ENCODE peak calls at places on chromosomes 2 and 18, in nine cellular contexts. Q, B, D, A, G, M, E, L and P are unnamed samples.

GRCh38 chr18:35949903-35950627 is 22.4 kb upstream of the RMP24 start:
- DNase-seq in Q (peak), B (peak), D (peak), A (peak), G (peak), M (peak), E (peak), L (peak), P (peak)

GRCh38 chr18:48988508-48989303 is 37.9 kb upstream of the SMAD7 start:
- DNase-seq in Q (no peak), B (no peak), D (no peak), A (no peak), G (no peak), M (no peak), E (peak), L (no peak), P (no peak)

GRCh38 chr2:236343400-236344161 is 79.4 kb upstream of the ASB18 start:
- DNase-seq in Q (peak), B (peak), D (peak), A (peak), G (peak), M (no peak), E (no peak), L (peak), P (no peak)

GRCh38 chr2:199940373-199940772 is 14.9 kb downstream of the TYW5 start:
- DNase-seq in Q (peak), B (no peak), D (no peak), A (peak), G (no peak), M (no peak), E (no peak), L (no peak), P (no peak)

GRCh38 chr18:58520964-58521363 is 107.9 kb downstream of the ALPK2 start:
- DNase-seq in Q (no peak), B (no peak), D (peak), A (peak), G (no peak), M (no peak), E (no peak), L (no peak), P (no peak)

GRCh38 chr18:67232991-67233390 is 283.5 kb downstream of the DSEL start:
- DNase-seq in Q (no peak), B (no peak), D (no peak), A (no peak), G (no peak), M (no peak), E (no peak), L (no peak), P (no peak)

GRCh38 chr2:115603285-115603684 is 1160.8 kb downstream of the DPP10 start:
- DNase-seq in Q (no peak), B (no peak), D (no peak), A (no peak), G (no peak), M (no peak), E (no peak), L (no peak), P (no peak)

GRCh38 chr2:32647180-32647651 is 19.4 kb downstream of the TTC27 start:
- DNase-seq in Q (no peak), B (no peak), D (no peak), A (no peak), G (no peak), M (no peak), E (no peak), L (no peak), P (no peak)

GRCh38 chr2:78077637-78078036 is 555.5 kb upstream of the LRRTM4 start:
- DNase-seq in Q (peak), B (no peak), D (no peak), A (no peak), G (no peak), M (no peak), E (no peak), L (no peak), P (no peak)

GRCh38 chr2:393711-394696 is 106.1 kb upstream of the ALKAL2 start:
- DNase-seq in Q (no peak), B (no peak), D (peak), A (peak), G (peak), M (peak), E (no peak), L (peak), P (no peak)

GRCh38 chr2:84880645-84881521 is at the start of gene TRABD2A:
- DNase-seq in Q (no peak), B (peak), D (no peak), A (no peak), G (peak), M (no peak), E (peak), L (no peak), P (peak)

GRCh38 chr18:12686100-12686499 is 16.4 kb downstream of the CEP76 start:
- DNase-seq in Q (no peak), B (no peak), D (no peak), A (peak), G (no peak), M (no peak), E (no peak), L (no peak), P (no peak)

GRCh38 chr18:34544930-34545329 is 165.2 kb upstream of the DTNA start:
- DNase-seq in Q (no peak), B (no peak), D (no peak), A (no peak), G (no peak), M (no peak), E (no peak), L (no peak), P (no peak)

GRCh38 chr2:11678306-11678960 is 8.4 kb upstream of the NTSR2 start:
- DNase-seq in Q (no peak), B (peak), D (no peak), A (no peak), G (no peak), M (no peak), E (no peak), L (no peak), P (no peak)

GRCh38 chr2:128949360-128949759 is 630.7 kb upstream of the HS6ST1 start:
- DNase-seq in Q (no peak), B (no peak), D (no peak), A (peak), G (no peak), M (no peak), E (no peak), L (no peak), P (no peak)

GRCh38 chr2:160194351-160194750 is 5.7 kb downstream of the ITGB6 start:
- DNase-seq in Q (no peak), B (no peak), D (no peak), A (peak), G (no peak), M (no peak), E (no peak), L (no peak), P (no peak)

GRCh38 chr18:14945286-14945685 is 197.3 kb downstream of the ANKRD30B start:
- DNase-seq in Q (no peak), B (no peak), D (no peak), A (no peak), G (no peak), M (no peak), E (no peak), L (no peak), P (no peak)

GRCh38 chr2:178266445-178266844 is 72.1 kb downstream of the OSBPL6 start:
- DNase-seq in Q (no peak), B (no peak), D (no peak), A (no peak), G (no peak), M (no peak), E (no peak), L (no peak), P (no peak)

GRCh38 chr2:168550670-168551069 is 94.6 kb downstream of the CERS6 start:
- DNase-seq in Q (no peak), B (no peak), D (no peak), A (no peak), G (no peak), M (no peak), E (no peak), L (no peak), P (no peak)

GRCh38 chr2:201795608-201796477 is 10.5 kb upstream of the CDK15 start:
- DNase-seq in Q (peak), B (no peak), D (peak), A (peak), G (no peak), M (no peak), E (no peak), L (no peak), P (no peak)

GRCh38 chr18:59691046-59691395 is 6.2 kb downstream of the CCBE1 start:
- DNase-seq in Q (peak), B (no peak), D (peak), A (peak), G (no peak), M (no peak), E (no peak), L (no peak), P (no peak)

GRCh38 chr2:170512271-170512670 is 202.9 kb upstream of the SP5 start:
- DNase-seq in Q (no peak), B (no peak), D (no peak), A (no peak), G (no peak), M (no peak), E (no peak), L (peak), P (no peak)

GRCh38 chr18:32439241-32439640 is 31.4 kb downstream of the GAREM1 start:
- DNase-seq in Q (no peak), B (no peak), D (no peak), A (no peak), G (no peak), M (no peak), E (no peak), L (no peak), P (no peak)

GRCh38 chr2:30862054-30862651 is 54.9 kb upstream of the CAPN13 start:
- DNase-seq in Q (peak), B (peak), D (peak), A (peak), G (peak), M (peak), E (peak), L (peak), P (no peak)

GRCh38 chr2:241561811-241562210 is 3.3 kb downstream of the BOK start:
- DNase-seq in Q (no peak), B (peak), D (peak), A (peak), G (no peak), M (no peak), E (peak), L (peak), P (no peak)

GRCh38 chr2:78718031-78718430 is 307.5 kb upstream of the REG3G start:
- DNase-seq in Q (no peak), B (no peak), D (no peak), A (no peak), G (no peak), M (no peak), E (no peak), L (no peak), P (no peak)

GRCh38 chr2:20992201-20992711 is 51.6 kb downstream of the APOB start:
- DNase-seq in Q (no peak), B (no peak), D (peak), A (peak), G (no peak), M (no peak), E (no peak), L (no peak), P (no peak)

GRCh38 chr2:200471324-200471848 is 38.5 kb downstream of the KCTD18 start:
- DNase-seq in Q (no peak), B (no peak), D (peak), A (peak), G (peak), M (peak), E (no peak), L (peak), P (no peak)